ENCODE peak calls at places on chromosomes 1 and 21, in ten cellular contexts. X is NCI-H2081; I is GM06990; D is activated CD8-positive, alpha-beta memory T cell treated with anti-CD3 and anti-CD28 coated beads, Interleukin-2, amount 10 ng/mL, durations not matched to agents 7 days and 5 days; J is fibroblast of pulmonary artery; Y is HFF-Myc; A is ovary; R is right atrium auricular region; S is Caki2; L is HS-5. W is an unnamed sample.

GRCh38 chr21:30615199-30615598 is 1.0 kb upstream of the KRTAP20-1 start:
- DNase-seq in X (no peak), I (no peak), D (no peak), J (no peak), Y (no peak), A (no peak), R (no peak), S (no peak), L (no peak), W (no peak)

GRCh38 chr1:36351222-36351977 is 28.0 kb upstream of the EVA1B start:
- DNase-seq in X (no peak), I (no peak), D (no peak), J (peak; percentile 73), Y (peak; percentile 91), A (no peak), R (no peak), S (peak; percentile 67), L (peak; percentile 80), W (no peak)

GRCh38 chr1:236163460-236164153 is 21.3 kb downstream of the GPR137B start:
- DNase-seq in X (no peak), I (no peak), D (no peak), J (no peak), Y (no peak), A (no peak), R (no peak), S (no peak), L (no peak), W (no peak)

GRCh38 chr1:116910379-116911165 is 856 bp downstream of the PTGFRN start:
- DNase-seq in X (peak; percentile 21), I (peak; percentile 54), D (peak; percentile 49), J (peak; percentile 34), Y (no peak), A (peak; percentile 69), R (peak; percentile 64), S (peak; percentile 26), L (no peak), W (peak; percentile 50)

GRCh38 chr1:52602328-52603300 is at the start of gene GPX7:
- DNase-seq in X (peak; percentile 40), I (peak; percentile 59), D (peak; percentile 70), J (peak; percentile 62), Y (no peak), A (peak; percentile 71), R (no peak), S (no peak), L (no peak), W (peak; percentile 50)

GRCh38 chr21:45302082-45303061 is 14.7 kb upstream of the POFUT2 start:
- DNase-seq in X (no peak), I (no peak), D (peak; percentile 58), J (peak; percentile 70), Y (no peak), A (peak; percentile 82), R (peak; percentile 90), S (no peak), L (no peak), W (no peak)

GRCh38 chr1:15836772-15837669 is 10.5 kb upstream of the SPEN start:
- DNase-seq in X (no peak), I (peak; percentile 72), D (peak; percentile 79), J (no peak), Y (no peak), A (peak; percentile 58), R (no peak), S (no peak), L (no peak), W (peak; percentile 66)

GRCh38 chr1:225156254-225156653 is 226.8 kb downstream of the DNAH14 start:
- DNase-seq in X (no peak), I (no peak), D (no peak), J (peak; percentile 78), Y (no peak), A (no peak), R (no peak), S (no peak), L (no peak), W (no peak)

GRCh38 chr1:25082216-25082899 is 149.9 kb downstream of the SYF2 start:
- DNase-seq in X (no peak), I (no peak), D (no peak), J (no peak), Y (no peak), A (no peak), R (no peak), S (no peak), L (no peak), W (no peak)

GRCh38 chr1:93029317-93029716 is 49.8 kb upstream of the MTF2 start:
- DNase-seq in X (no peak), I (peak; percentile 22), D (peak; percentile 48), J (no peak), Y (peak; percentile 19), A (no peak), R (no peak), S (no peak), L (no peak), W (no peak)

GRCh38 chr1:89672489-89673183 is 39.7 kb downstream of the LRRC8C start:
- DNase-seq in X (no peak), I (no peak), D (no peak), J (peak; percentile 33), Y (no peak), A (no peak), R (no peak), S (no peak), L (no peak), W (no peak)

GRCh38 chr1:110187139-110187890 is 22.8 kb upstream of the KCNC4 start:
- DNase-seq in X (no peak), I (no peak), D (no peak), J (peak; percentile 41), Y (no peak), A (no peak), R (no peak), S (no peak), L (no peak), W (no peak)

GRCh38 chr1:28078262-28078661 is 10.1 kb downstream of the EYA3 start:
- DNase-seq in X (no peak), I (no peak), D (no peak), J (no peak), Y (no peak), A (no peak), R (no peak), S (peak; percentile 80), L (no peak), W (no peak)

GRCh38 chr1:233252436-233252835 is 43.1 kb downstream of the PCNX2 start:
- DNase-seq in X (no peak), I (no peak), D (no peak), J (no peak), Y (no peak), A (no peak), R (no peak), S (no peak), L (no peak), W (no peak)

GRCh38 chr1:204894031-204894430 is 23.4 kb downstream of the NFASC start:
- DNase-seq in X (no peak), I (no peak), D (no peak), J (no peak), Y (no peak), A (no peak), R (no peak), S (peak; percentile 3), L (no peak), W (no peak)

GRCh38 chr1:228781161-228781771 is 46.0 kb downstream of the RHOU start:
- DNase-seq in X (peak; percentile 26), I (no peak), D (no peak), J (peak; percentile 57), Y (no peak), A (no peak), R (no peak), S (no peak), L (peak; percentile 47), W (no peak)

GRCh38 chr1:47971385-47971784 is 25.8 kb downstream of the TRABD2B start:
- DNase-seq in X (no peak), I (no peak), D (no peak), J (no peak), Y (no peak), A (no peak), R (no peak), S (no peak), L (no peak), W (no peak)

GRCh38 chr1:228236744-228237143 is 28.9 kb downstream of the OBSCN start:
- DNase-seq in X (peak; percentile 21), I (no peak), D (no peak), J (peak; percentile 69), Y (no peak), A (no peak), R (no peak), S (no peak), L (no peak), W (no peak)

GRCh38 chr21:16324630-16325029 is 594.8 kb downstream of the USP25 start:
- DNase-seq in X (no peak), I (no peak), D (no peak), J (no peak), Y (no peak), A (no peak), R (no peak), S (no peak), L (no peak), W (no peak)

GRCh38 chr1:92585831-92586230 is 99.1 kb upstream of the GFI1 start:
- DNase-seq in X (no peak), I (no peak), D (no peak), J (no peak), Y (no peak), A (no peak), R (no peak), S (no peak), L (no peak), W (no peak)